ENCODE peak calls at places on chromosomes 12 and 14, in nine cellular contexts. T is iris pigment epithelial cell; B is HTR-8/SVneo; N is A172; H is activated naive CD8-positive, alpha-beta T cell treated with anti-CD3 and anti-CD28 coated beads for 36 hours; M is mesothelial cell of epicardium; A is posterior cingulate gyrus; E is choroid plexus epithelial cell; L is GM20000. C is an unnamed sample.

GRCh38 chr12:58818546-58818945 is 101.8 kb downstream of the LRIG3 start:
- DNase-seq in A (no peak), T (peak; percentile 38), N (no peak), H (no peak), L (no peak), E (peak; percentile 23), M (no peak), B (no peak), C (no peak)

GRCh38 chr12:42790761-42791151 is 201.2 kb upstream of the PRICKLE1 start:
- DNase-seq in L (no peak), T (peak; percentile 88), N (peak; percentile 95), E (peak; percentile 89), M (no peak), A (no peak), H (no peak), B (peak; percentile 68), C (no peak)

GRCh38 chr14:78921856-78922255 is 751.7 kb downstream of the NRXN3 start:
- DNase-seq in L (no peak), E (peak; percentile 85), A (no peak), H (no peak), M (no peak), T (peak; percentile 86), B (peak; percentile 24), N (peak; percentile 66), C (no peak)

GRCh38 chr12:92078167-92079053 is 67.2 kb downstream of the BTG1 start:
- DNase-seq in A (no peak), L (no peak), H (no peak), T (peak; percentile 95), E (peak; percentile 97), M (no peak), B (no peak), N (peak; percentile 71), C (no peak)

GRCh38 chr12:47382305-47382704 is 302.5 kb upstream of the AMIGO2 start:
- DNase-seq in M (no peak), L (no peak), H (no peak), E (no peak), B (no peak), N (no peak), A (no peak), T (no peak), C (no peak)

GRCh38 chr14:68939893-68940613 is 39.0 kb downstream of the ACTN1 start:
- DNase-seq in N (peak; percentile 96), T (peak; percentile 98), A (no peak), H (peak; percentile 33), E (peak; percentile 99), B (peak; percentile 96), L (no peak), M (no peak), C (no peak)

GRCh38 chr14:77375164-77375950 is 1.5 kb downstream of the TMED8 start:
- DNase-seq in B (no peak), H (no peak), T (no peak), L (peak; percentile 47), M (no peak), E (no peak), A (no peak), N (no peak), C (no peak)

GRCh38 chr14:71692496-71692895 is 239.7 kb upstream of the RGS6 start:
- DNase-seq in A (peak; percentile 70), H (no peak), L (no peak), B (no peak), M (no peak), E (peak; percentile 36), N (peak; percentile 14), T (peak; percentile 61), C (no peak)

GRCh38 chr12:31408778-31409177 is 82.8 kb upstream of the SINHCAF start:
- DNase-seq in A (no peak), B (no peak), M (no peak), T (no peak), E (no peak), L (no peak), N (no peak), H (no peak), C (no peak)

GRCh38 chr14:34722723-34723545 is 8.5 kb upstream of the CFL2 start:
- DNase-seq in A (peak; percentile 48), N (peak; percentile 53), H (peak; percentile 5), M (peak; percentile 53), E (peak; percentile 79), L (peak; percentile 73), B (peak; percentile 70), T (peak; percentile 51), C (no peak)

GRCh38 chr12:121917950-121918678 is at the start of gene CFAP251:
- DNase-seq in E (peak; percentile 68), H (peak; percentile 96), A (peak; percentile 77), L (peak; percentile 96), N (no peak), M (peak; percentile 86), B (no peak), T (peak; percentile 45), C (peak; percentile 95)

GRCh38 chr12:19397534-19397933 is 41.8 kb upstream of the AEBP2 start:
- DNase-seq in H (no peak), N (peak; percentile 36), B (peak; percentile 38), A (no peak), M (no peak), L (no peak), E (no peak), T (peak; percentile 38), C (no peak)

GRCh38 chr12:30794020-30794419 is 39.3 kb upstream of the CAPRIN2 start:
- DNase-seq in L (no peak), E (no peak), M (no peak), A (no peak), H (no peak), B (no peak), N (peak; percentile 50), T (no peak), C (no peak)

GRCh38 chr12:16300222-16300621 is 22.7 kb upstream of the SLC15A5 start:
- DNase-seq in M (no peak), E (peak; percentile 13), L (no peak), A (no peak), N (no peak), B (no peak), H (no peak), T (peak; percentile 50), C (no peak)

GRCh38 chr12:96698965-96699364 is 208.1 kb upstream of the NEDD1 start:
- DNase-seq in E (no peak), T (no peak), N (no peak), M (no peak), B (no peak), L (no peak), A (no peak), H (no peak), C (no peak)

GRCh38 chr14:91609183-91609582 is 99.1 kb upstream of the PPP4R3A start:
- DNase-seq in A (no peak), E (no peak), T (no peak), H (no peak), M (no peak), L (no peak), B (no peak), N (no peak), C (no peak)

GRCh38 chr14:92783813-92784431 is 10.2 kb upstream of the GOLGA5 start:
- DNase-seq in M (no peak), H (no peak), T (peak; percentile 71), L (peak; percentile 44), B (peak; percentile 60), A (no peak), E (peak; percentile 86), N (peak; percentile 33), C (no peak)

GRCh38 chr12:3869860-3870259 is 3.3 kb downstream of the PARP11 start:
- DNase-seq in A (no peak), M (no peak), H (peak; percentile 27), B (no peak), E (peak; percentile 7), L (no peak), T (peak; percentile 31), N (no peak), C (peak; percentile 20)

GRCh38 chr12:132285991-132286681 is 43.3 kb downstream of the GALNT9 start:
- DNase-seq in N (peak; percentile 68), E (peak; percentile 84), A (no peak), L (no peak), M (peak; percentile 93), T (peak; percentile 73), H (no peak), B (peak; percentile 48), C (no peak)

GRCh38 chr14:104596927-104597351 is 7.6 kb downstream of the TMEM179 start:
- DNase-seq in A (no peak), H (no peak), B (no peak), L (no peak), M (no peak), E (no peak), T (no peak), N (no peak), C (no peak)

GRCh38 chr14:54787263-54787662 is 115.4 kb downstream of the GCH1 start:
- DNase-seq in E (no peak), H (no peak), M (no peak), A (no peak), L (no peak), N (no peak), B (no peak), T (no peak), C (no peak)

GRCh38 chr12:131903270-131904255 is 9.1 kb downstream of the ULK1 start:
- DNase-seq in T (no peak), E (no peak), N (no peak), M (no peak), A (no peak), L (no peak), H (no peak), B (no peak), C (no peak)

GRCh38 chr14:94143239-94143638 is 13.8 kb upstream of the IFI27L2 start:
- DNase-seq in N (no peak), T (no peak), B (no peak), L (no peak), A (no peak), H (no peak), M (no peak), E (peak; percentile 21), C (no peak)

GRCh38 chr12:6057693-6058092 is 66.8 kb downstream of the VWF start:
- DNase-seq in B (no peak), H (no peak), A (no peak), E (no peak), L (no peak), M (no peak), T (no peak), N (no peak), C (no peak)

GRCh38 chr14:91204657-91205056 is 39.8 kb downstream of the GPR68 start:
- DNase-seq in E (no peak), T (no peak), M (no peak), H (no peak), A (no peak), N (no peak), L (no peak), B (no peak), C (no peak)

GRCh38 chr12:10722502-10722904 is 620 bp downstream of the YBX3 start:
- DNase-seq in E (peak; percentile 65), H (peak; percentile 70), T (peak; percentile 69), B (no peak), L (peak; percentile 79), M (peak; percentile 63), A (peak; percentile 11), N (no peak), C (peak; percentile 47)

GRCh38 chr12:123531091-123531490 is 2.4 kb downstream of the RILPL1 start:
- DNase-seq in T (no peak), N (no peak), E (no peak), L (no peak), A (no peak), M (no peak), B (no peak), H (no peak), C (no peak)

GRCh38 chr12:68381476-68381875 is 49.3 kb upstream of the MDM1 start:
- DNase-seq in L (no peak), T (no peak), B (no peak), N (no peak), H (no peak), E (no peak), A (no peak), M (no peak), C (no peak)

GRCh38 chr12:66352197-66352596 is 49.9 kb downstream of the HELB start:
- DNase-seq in T (peak; percentile 35), N (peak; percentile 7), L (peak; percentile 28), H (peak; percentile 4), A (peak; percentile 35), M (no peak), B (no peak), E (peak; percentile 56), C (no peak)

GRCh38 chr14:92475451-92476187 is 38.0 kb upstream of the RIN3 start:
- DNase-seq in M (peak; percentile 19), A (no peak), B (no peak), E (peak; percentile 94), H (no peak), L (no peak), T (peak; percentile 92), N (no peak), C (no peak)

GRCh38 chr12:109680521-109681030 is 33.0 kb upstream of the FAM222A start:
- DNase-seq in T (no peak), L (no peak), M (no peak), E (no peak), A (no peak), H (no peak), N (no peak), B (no peak), C (no peak)